ENCODE peak calls at places on chromosomes 12 and 14, in six cellular contexts. H, T, U, B, E and Y are unnamed samples.

GRCh38 chr12:59113831-59114273 is 193.5 kb upstream of the LRIG3 start:
- DNase-seq in H (peak), T (peak), U (peak), B (no peak), E (peak), Y (peak)

GRCh38 chr12:58764100-58764953 is 156.0 kb downstream of the LRIG3 start:
- DNase-seq in H (no peak), T (no peak), U (no peak), B (no peak), E (no peak), Y (no peak)

GRCh38 chr14:69629225-69630127 is 18.1 kb downstream of the SUSD6 start:
- DNase-seq in H (no peak), T (no peak), U (peak), B (no peak), E (peak), Y (no peak)

GRCh38 chr12:123991402-123991951 is 18.5 kb downstream of the ZNF664 start:
- DNase-seq in H (no peak), T (no peak), U (no peak), B (no peak), E (no peak), Y (no peak)

GRCh38 chr14:52895000-52895399 is 55.9 kb downstream of the FERMT2 start:
- DNase-seq in H (no peak), T (no peak), U (no peak), B (no peak), E (peak), Y (no peak)

GRCh38 chr12:9707864-9708808 is 24.8 kb downstream of the CLECL1 start:
- DNase-seq in H (peak), T (peak), U (peak), B (peak), E (no peak), Y (peak)

GRCh38 chr14:74105381-74105780 is 20.6 kb downstream of the LIN52 start:
- DNase-seq in H (no peak), T (no peak), U (no peak), B (no peak), E (no peak), Y (no peak)

GRCh38 chr14:100076630-100077029 is 11.4 kb downstream of the EVL start:
- DNase-seq in H (no peak), T (no peak), U (peak), B (no peak), E (no peak), Y (no peak)

GRCh38 chr12:69540606-69541386 is 44.5 kb upstream of the CCT2 start:
- DNase-seq in H (no peak), T (no peak), U (no peak), B (no peak), E (no peak), Y (peak)

GRCh38 chr14:104979758-104980591 is 1.8 kb upstream of the AHNAK2 start:
- DNase-seq in H (peak), T (no peak), U (no peak), B (no peak), E (no peak), Y (peak)

GRCh38 chr14:67580336-67581230 is 19.5 kb downstream of the PIGH start:
- DNase-seq in H (peak), T (no peak), U (no peak), B (no peak), E (no peak), Y (no peak)

GRCh38 chr14:77043984-77044485 is 15.5 kb upstream of the IRF2BPL start:
- DNase-seq in H (no peak), T (no peak), U (no peak), B (no peak), E (no peak), Y (no peak)

GRCh38 chr14:53655080-53655785 is 301.4 kb downstream of the BMP4 start:
- DNase-seq in H (no peak), T (no peak), U (no peak), B (no peak), E (peak), Y (no peak)

GRCh38 chr14:36583242-36584166 is 1.1 kb upstream of the NKX2-8 start:
- DNase-seq in H (no peak), T (no peak), U (no peak), B (no peak), E (peak), Y (no peak)

GRCh38 chr12:44573723-44574122 is 302.4 kb downstream of the NELL2 start:
- DNase-seq in H (no peak), T (no peak), U (no peak), B (no peak), E (no peak), Y (no peak)

GRCh38 chr12:1424674-1425395 is 169.5 kb downstream of the FBXL14 start:
- DNase-seq in H (no peak), T (no peak), U (no peak), B (no peak), E (no peak), Y (no peak)

GRCh38 chr12:79737875-79738718 is 47.3 kb upstream of the PAWR start:
- DNase-seq in H (peak), T (peak), U (peak), B (no peak), E (peak), Y (peak)

GRCh38 chr14:96648506-96649326 is 146.5 kb downstream of the PAPOLA start:
- DNase-seq in H (peak), T (no peak), U (no peak), B (no peak), E (peak), Y (no peak)

GRCh38 chr12:47846294-47846996 is 26.7 kb upstream of the HDAC7 start:
- DNase-seq in H (no peak), T (no peak), U (no peak), B (no peak), E (no peak), Y (no peak)

GRCh38 chr12:53483225-53483978 is 15.9 kb downstream of the MAP3K12 start:
- DNase-seq in H (no peak), T (no peak), U (no peak), B (no peak), E (no peak), Y (no peak)

GRCh38 chr12:12228402-12228801 is 38.4 kb downstream of the LRP6 start:
- DNase-seq in H (no peak), T (no peak), U (no peak), B (no peak), E (no peak), Y (no peak)

GRCh38 chr12:57846285-57846576 is 298 bp downstream of the CTDSP2 start:
- DNase-seq in H (no peak), T (no peak), U (no peak), B (no peak), E (peak), Y (no peak)

GRCh38 chr12:95790025-95790911 is at the start of gene NTN4:
- DNase-seq in H (peak), T (peak), U (peak), B (peak), E (peak), Y (peak)

GRCh38 chr12:51898937-51899336 is 8.4 kb upstream of the ACVRL1 start:
- DNase-seq in H (no peak), T (no peak), U (no peak), B (no peak), E (no peak), Y (peak)

GRCh38 chr12:124693356-124693755 is 125.9 kb upstream of the NCOR2 start:
- DNase-seq in H (no peak), T (no peak), U (no peak), B (no peak), E (no peak), Y (no peak)

GRCh38 chr12:28563926-28564325 is 373.7 kb downstream of the CCDC91 start:
- DNase-seq in H (no peak), T (no peak), U (no peak), B (no peak), E (no peak), Y (no peak)

GRCh38 chr12:17151917-17152316 is 546.0 kb upstream of the LMO3 start:
- DNase-seq in H (no peak), T (no peak), U (no peak), B (no peak), E (no peak), Y (no peak)

GRCh38 chr14:77024171-77024627 is 4.3 kb downstream of the IRF2BPL start:
- DNase-seq in H (peak), T (no peak), U (no peak), B (no peak), E (peak), Y (no peak)

GRCh38 chr14:105299654-105300541 is 903 bp downstream of the BRF1 start:
- DNase-seq in H (no peak), T (no peak), U (no peak), B (peak), E (peak), Y (no peak)

GRCh38 chr12:121762269-121762668 is 31.2 kb downstream of the RHOF start:
- DNase-seq in H (no peak), T (no peak), U (no peak), B (no peak), E (no peak), Y (no peak)

GRCh38 chr14:64708148-64709004 is 4.2 kb downstream of the PLEKHG3 start:
- DNase-seq in H (no peak), T (peak), U (no peak), B (peak), E (no peak), Y (peak)

GRCh38 chr12:42382013-42382696 is 56.2 kb downstream of the PPHLN1 start:
- DNase-seq in H (no peak), T (no peak), U (no peak), B (no peak), E (no peak), Y (no peak)

GRCh38 chr14:20008156-20008555 is 6.2 kb downstream of the OR4Q2 start:
- DNase-seq in H (no peak), T (no peak), U (no peak), B (no peak), E (no peak), Y (no peak)

GRCh38 chr14:51848120-51848519 is 12.3 kb upstream of the GNG2 start:
- DNase-seq in H (no peak), T (no peak), U (no peak), B (no peak), E (no peak), Y (no peak)

GRCh38 chr12:32702470-32702869 is 23.4 kb downstream of the DNM1L start:
- DNase-seq in H (no peak), T (no peak), U (no peak), B (no peak), E (no peak), Y (no peak)

GRCh38 chr12:132162508-132163031 is 18.3 kb downstream of the NOC4L start:
- DNase-seq in H (no peak), T (no peak), U (no peak), B (no peak), E (no peak), Y (peak)

GRCh38 chr12:92144631-92145480 is 790 bp downstream of the BTG1 start:
- DNase-seq in H (peak), T (no peak), U (peak), B (peak), E (no peak), Y (peak)

GRCh38 chr12:48285751-48286650 is 64.7 kb downstream of the ZNF641 start:
- DNase-seq in H (no peak), T (no peak), U (no peak), B (peak), E (no peak), Y (no peak)